ENCODE peak calls at places on chromosomes 16 and 17, in six cellular contexts. T is lung microvascular endothelial cell; W is nucleus accumbens; R is CD8-positive, alpha-beta T cell; U is HuH-7; V is amniotic stem cell. L is an unnamed sample.

GRCh38 chr16:89545831-89546574 is 14.5 kb upstream of the RPL13 start:
- DNase-seq in T (no peak), W (no peak), R (no peak), U (peak), V (no peak), L (no peak)

GRCh38 chr17:59803377-59803757 is 89.4 kb downstream of the TUBD1 start:
- DNase-seq in T (no peak), W (no peak), R (no peak), U (no peak), V (no peak), L (no peak)

GRCh38 chr16:25109643-25110042 is 1.9 kb upstream of the LCMT1 start:
- DNase-seq in T (peak), W (no peak), R (no peak), U (peak), V (peak), L (peak)

GRCh38 chr17:10879110-10879509 is 41.2 kb upstream of the PIRT start:
- DNase-seq in T (peak), W (peak), R (no peak), U (peak), V (no peak), L (peak)

GRCh38 chr17:46839211-46839610 is 12.2 kb upstream of the WNT9B start:
- DNase-seq in T (no peak), W (no peak), R (no peak), U (no peak), V (no peak), L (no peak)

GRCh38 chr17:11144358-11145233 is 96.4 kb upstream of the SHISA6 start:
- DNase-seq in T (peak), W (peak), R (no peak), U (peak), V (no peak), L (peak)

GRCh38 chr16:54159490-54160080 is 127.0 kb downstream of the IRX3 start:
- DNase-seq in T (no peak), W (no peak), R (no peak), U (no peak), V (no peak), L (no peak)

GRCh38 chr16:52555572-52555971 is 8.6 kb upstream of the TOX3 start:
- DNase-seq in T (no peak), W (no peak), R (no peak), U (no peak), V (no peak), L (no peak)

GRCh38 chr16:85422374-85423185 is 190.5 kb upstream of the GSE1 start:
- DNase-seq in T (no peak), W (peak), R (no peak), U (peak), V (no peak), L (peak)

GRCh38 chr16:65268331-65268730 is 146.5 kb upstream of the CDH11 start:
- DNase-seq in T (no peak), W (no peak), R (no peak), U (no peak), V (peak), L (no peak)

GRCh38 chr16:57372372-57373116 is at the start of gene CX3CL1:
- DNase-seq in T (no peak), W (peak), R (no peak), U (peak), V (no peak), L (no peak)